ENCODE peak calls at places on chromosomes 12 and 14, in seven cellular contexts. I is tibial nerve, C is A549, W is breast epithelium, L is sigmoid colon, K is right lobe of liver, A is uterus. F is an unnamed sample. For H3K4me1, the result is how much of the 10 kb centered on the place peaks cover.

GRCh38 chr12:124727244-124727673 is 136.4 kb downstream of the SCARB1 start:
- DNase-seq in I (peak), K (peak), L (peak), W (peak), A (peak), C (no peak), F (no peak)

GRCh38 chr12:96108321-96108720 is 72.9 kb upstream of the LTA4H start:
- DNase-seq in A (peak), K (peak), L (peak), W (no peak), I (peak), C (no peak), F (no peak)

GRCh38 chr12:109739747-109740693 is 26.4 kb downstream of the FAM222A start:
- DNase-seq in I (no peak), K (peak), C (no peak), L (peak), W (peak), A (peak), F (peak)

GRCh38 chr14:39398382-39398781 is 33.9 kb downstream of the FBXO33 start:
- DNase-seq in I (no peak), K (no peak), W (no peak), A (no peak), L (no peak), C (no peak), F (no peak)

GRCh38 chr14:26427059-26427458 is 170.8 kb downstream of the NOVA1 start:
- DNase-seq in A (no peak), W (no peak), I (no peak), K (no peak), L (no peak), C (no peak), F (no peak)

GRCh38 chr14:23324993-23325392 is 3.7 kb downstream of the PABPN1 start:
- DNase-seq in A (no peak), W (no peak), L (no peak), C (no peak), I (no peak), K (no peak), F (no peak)

GRCh38 chr12:39595923-39596322 is 23.7 kb downstream of the ABCD2 start:
- DNase-seq in C (no peak), A (no peak), K (no peak), I (peak), W (no peak), L (no peak), F (no peak)

GRCh38 chr12:111414711-111415252 is 9.1 kb downstream of the SH2B3 start:
- DNase-seq in W (no peak), K (no peak), C (no peak), L (no peak), I (no peak), A (no peak), F (no peak)

GRCh38 chr12:6370994-6371754 is 4.2 kb downstream of the SCNN1A start:
- DNase-seq in A (peak), C (peak), K (no peak), L (peak), W (no peak), I (no peak), F (peak)

GRCh38 chr12:6494351-6494743 is 445 bp downstream of the NCAPD2 start:
- DNase-seq in K (no peak), I (no peak), W (no peak), A (no peak), C (no peak), L (no peak), F (no peak)

GRCh38 chr12:121781751-121782615 is 11.5 kb downstream of the RHOF start:
- DNase-seq in C (no peak), K (no peak), W (no peak), L (no peak), I (no peak), A (no peak), F (no peak)
- TF ChIP-seq POLR2A in C (no peak), K (no peak), W (no peak), L (no peak), I (no peak), A (no peak), F (no peak)

GRCh38 chr12:132500137-132500855 is 10.3 kb downstream of the FBRSL1 start:
- DNase-seq in W (no peak), I (no peak), A (no peak), C (no peak), K (no peak), L (no peak), F (peak)

GRCh38 chr12:132500856-132501180 is 10.9 kb downstream of the FBRSL1 start:
- DNase-seq in A (no peak), C (no peak), K (no peak), L (no peak), I (no peak), W (no peak), F (peak)

GRCh38 chr12:132497514-132498405 is 7.8 kb downstream of the FBRSL1 start:
- DNase-seq in L (no peak), I (no peak), C (no peak), A (no peak), W (no peak), K (no peak), F (no peak)

GRCh38 chr12:132496710-132497109 is 6.8 kb downstream of the FBRSL1 start:
- DNase-seq in L (no peak), K (no peak), W (no peak), I (no peak), A (no peak), C (no peak), F (peak)

GRCh38 chr12:132498931-132499330 is 9.0 kb downstream of the FBRSL1 start:
- DNase-seq in I (no peak), A (no peak), W (no peak), C (no peak), L (no peak), K (no peak), F (no peak)
- H3K4me1 ChIP-seq in I (half or more), A (under half), W (under half), C (under half), L (half or more), K (half or more), F (half or more)

DNA sequence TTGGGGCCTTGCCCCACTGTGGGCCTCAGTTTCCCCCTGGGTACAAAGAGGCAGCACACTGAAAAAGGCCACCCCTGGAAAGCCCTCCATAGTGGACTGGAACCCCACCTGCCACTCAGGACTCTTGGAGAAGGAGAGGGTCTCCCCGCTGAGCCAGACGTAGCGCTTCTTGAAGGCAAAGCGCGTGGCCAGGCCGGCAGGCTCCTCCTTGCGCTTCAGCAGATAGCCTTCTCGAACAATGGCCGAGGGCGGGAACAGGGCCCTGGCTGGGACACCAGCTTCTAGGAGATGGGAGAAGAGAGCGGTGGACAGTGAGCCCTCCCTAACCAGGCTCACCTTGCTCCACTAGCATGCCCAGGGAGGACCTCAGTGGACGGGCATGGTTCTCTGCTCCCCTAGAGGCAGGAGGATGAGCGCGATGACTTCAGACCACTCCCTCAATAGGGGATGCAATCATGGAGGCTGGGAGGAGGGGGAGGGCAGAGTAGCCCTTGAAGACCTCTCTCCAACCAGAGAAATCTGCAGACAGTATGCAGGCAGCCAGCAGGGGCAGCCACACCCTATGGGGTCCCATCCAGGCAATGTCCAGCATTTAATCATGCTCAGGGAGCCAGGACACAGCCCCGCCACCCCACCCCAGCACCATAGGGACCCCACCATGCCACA is 29.8 kb downstream of the RASAL1 start:
- DNase-seq in L (no peak), I (no peak), C (no peak), A (no peak), W (no peak), K (no peak), F (no peak)
- H3K27ac ChIP-seq in L (no peak), I (no peak), C (no peak), A (no peak), W (no peak), K (no peak), F (no peak)

GRCh38 chr12:120194534-120195395 is at the start of gene GCN1:
- DNase-seq in W (peak), I (peak), L (peak), A (peak), K (peak), C (peak), F (peak)
- TF ChIP-seq POLR2A in W (peak), I (peak), L (peak), A (peak), K (peak), C (peak), F (peak)

GRCh38 chr14:90630407-90630806 is 185.8 kb downstream of the TTC7B start:
- DNase-seq in A (no peak), K (no peak), W (no peak), I (peak), C (no peak), L (no peak), F (peak)
- H3K4me1 ChIP-seq in A (under half), K (under half), W (under half), I (under half), C (under half), L (half or more), F (under half)

GRCh38 chr14:75471059-75471458 is 43.2 kb downstream of the JDP2 start:
- DNase-seq in C (no peak), I (no peak), L (peak), W (no peak), A (no peak), K (peak), F (no peak)

GRCh38 chr14:75469164-75469563 is 41.3 kb downstream of the JDP2 start:
- DNase-seq in A (no peak), W (no peak), I (no peak), K (peak), L (peak), C (no peak), F (no peak)

GRCh38 chr14:75467763-75468162 is 39.9 kb downstream of the JDP2 start:
- DNase-seq in I (no peak), C (no peak), W (no peak), L (peak), A (no peak), K (peak), F (peak)

GRCh38 chr14:75470238-75470797 is 42.5 kb downstream of the JDP2 start:
- DNase-seq in A (no peak), K (peak), L (peak), I (no peak), C (no peak), W (no peak), F (peak)

GRCh38 chr14:75469606-75470237 is 41.9 kb downstream of the JDP2 start:
- DNase-seq in I (no peak), C (no peak), A (no peak), L (peak), K (peak), W (peak), F (peak)
- H3K27ac ChIP-seq in I (no peak), C (no peak), A (no peak), L (peak), K (no peak), W (peak), F (no peak)

DNA sequence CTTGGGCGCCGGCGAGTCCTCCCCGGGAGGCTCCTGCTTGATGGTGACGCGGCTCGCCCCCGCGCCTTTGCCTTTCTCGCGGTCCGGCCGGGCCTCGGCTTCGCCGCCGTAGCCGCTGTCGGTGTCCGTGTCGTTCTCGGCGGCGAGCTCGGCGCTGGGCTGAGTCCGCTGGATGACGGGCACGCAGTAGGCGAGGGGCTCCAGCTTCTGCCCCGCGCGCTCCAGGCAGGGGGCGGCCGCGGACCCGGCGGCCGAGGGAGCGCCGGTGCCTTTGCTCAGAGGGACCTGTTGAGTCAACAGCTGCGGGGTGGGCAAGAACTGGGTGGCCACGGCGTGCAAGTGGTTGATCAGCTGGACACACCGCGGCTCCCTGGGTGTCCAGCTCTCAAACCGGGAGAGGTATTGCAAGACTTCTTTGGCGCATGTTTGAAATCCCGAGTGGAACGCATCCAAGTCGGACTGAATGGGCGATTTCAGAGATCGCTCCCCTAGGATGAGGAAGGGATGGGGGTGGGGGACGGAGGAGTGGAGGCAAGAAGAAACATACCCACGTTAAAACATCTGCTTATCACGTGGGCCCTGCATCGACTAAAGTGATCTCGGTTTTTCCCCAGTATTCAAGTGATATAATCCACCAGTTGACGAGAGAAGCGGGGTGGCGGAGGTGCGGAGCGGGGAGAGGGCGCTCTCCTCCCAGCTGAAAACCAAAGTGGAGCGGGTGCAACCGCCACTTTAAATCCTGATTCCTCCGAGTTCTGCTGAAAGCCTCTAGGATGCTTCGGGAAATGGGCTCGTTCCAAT is 2.0 kb downstream of the BHLHE41 start:
- DNase-seq in I (peak), W (peak), A (peak), K (peak), C (peak), L (peak), F (peak)
- TF ChIP-seq POLR2A in I (no peak), W (no peak), A (no peak), K (no peak), C (no peak), L (no peak), F (no peak)

GRCh38 chr12:22628228-22628627 is 3.3 kb downstream of the ETNK1 start:
- DNase-seq in L (no peak), I (no peak), K (no peak), C (no peak), A (no peak), W (no peak), F (no peak)
- H3K4me1 ChIP-seq in L (under half), I (under half), K (under half), C (under half), A (under half), W (under half), F (under half)

GRCh38 chr14:69052181-69052601 is 73.1 kb upstream of the ACTN1 start:
- DNase-seq in I (no peak), L (no peak), A (peak), K (no peak), W (no peak), C (no peak), F (no peak)
- H3K27ac ChIP-seq in I (no peak), L (no peak), A (peak), K (peak), W (peak), C (no peak), F (peak)